ENCODE peak calls at places on chromosomes 3 and 15, in four cellular contexts. One of them, this sample, is unnamed.

GRCh38 chr3:184727357-184728060 is 15.6 kb upstream of the MAGEF1 start:
- DNase-seq in H1: peak; percentile 74
- DNase-seq in breast epithelium: no peak
- DNase-seq in HCT116: peak; percentile 81
- DNase-seq in this sample: peak; percentile 56

GRCh38 chr3:197577366-197578074 is 21.8 kb upstream of the BDH1 start:
- DNase-seq in HCT116: no peak
- DNase-seq in breast epithelium: no peak
- DNase-seq in H1: no peak
- DNase-seq in this sample: no peak

GRCh38 chr3:27544372-27544865 is 60.2 kb upstream of the SLC4A7 start:
- DNase-seq in breast epithelium: no peak
- DNase-seq in H1: no peak
- DNase-seq in HCT116: no peak
- DNase-seq in this sample: no peak

GRCh38 chr15:40092416-40093223 is 16.1 kb downstream of the BMF start:
- DNase-seq in HCT116: no peak
- DNase-seq in H1: no peak
- DNase-seq in breast epithelium: no peak
- DNase-seq in this sample: peak; percentile 83

GRCh38 chr15:90400005-90400758 is 12.1 kb downstream of the IQGAP1 start:
- DNase-seq in H1: no peak
- DNase-seq in breast epithelium: no peak
- DNase-seq in HCT116: no peak
- DNase-seq in this sample: no peak

GRCh38 chr15:63435416-63435815 is 53.8 kb upstream of the CA12 start:
- DNase-seq in H1: no peak
- DNase-seq in breast epithelium: no peak
- DNase-seq in HCT116: no peak
- DNase-seq in this sample: no peak

GRCh38 chr15:56732135-56732880 is 1.0 kb downstream of the ZNF280D start:
- DNase-seq in H1: no peak
- DNase-seq in HCT116: no peak
- DNase-seq in breast epithelium: no peak
- DNase-seq in this sample: no peak

GRCh38 chr3:196159952-196160804 is 51.0 kb downstream of the ZDHHC19 start:
- DNase-seq in HCT116: no peak
- DNase-seq in breast epithelium: no peak
- DNase-seq in H1: no peak
- DNase-seq in this sample: no peak

GRCh38 chr15:48415036-48415886 is 84.0 kb downstream of the DUT start:
- DNase-seq in breast epithelium: no peak
- DNase-seq in HCT116: no peak
- DNase-seq in H1: no peak
- DNase-seq in this sample: no peak
- H3K27ac ChIP-seq in breast epithelium: peak overlapping the region; percentile 12
- H3K27ac ChIP-seq in HCT116: no peak overlapping the region
- H3K27ac ChIP-seq in H1: no peak overlapping the region
- H3K27ac ChIP-seq in this sample: no peak overlapping the region

DNA sequence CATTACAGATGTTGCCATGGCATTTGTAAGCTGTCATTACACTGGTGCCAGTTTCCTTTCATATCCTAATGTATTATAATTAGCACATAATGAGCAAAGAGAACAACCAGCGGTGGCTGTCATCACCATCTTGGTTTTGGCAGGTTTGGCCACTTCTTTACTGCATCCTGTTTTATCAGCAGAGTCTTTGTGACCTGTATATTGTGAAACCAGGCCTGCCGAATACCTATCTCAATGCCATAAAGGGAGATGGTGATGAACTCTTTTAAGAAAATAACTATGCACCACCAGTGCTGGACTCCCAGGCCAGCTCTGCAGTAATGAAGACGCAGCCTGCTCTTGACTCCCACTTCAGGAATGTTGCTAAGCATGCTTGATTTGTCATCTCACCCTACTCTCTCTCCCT is 458.1 kb upstream of the NR2F2 start:
- DNase-seq in H1: no peak
- DNase-seq in HCT116: no peak
- DNase-seq in breast epithelium: no peak
- DNase-seq in this sample: no peak
- H3K4me1 ChIP-seq in H1: peaks cover 3% of the 10 kb centered on the region
- H3K4me1 ChIP-seq in HCT116: no peaks in the 10 kb centered on the region
- H3K4me1 ChIP-seq in breast epithelium: no peaks in the 10 kb centered on the region
- H3K4me1 ChIP-seq in this sample: no peaks in the 10 kb centered on the region

DNA sequence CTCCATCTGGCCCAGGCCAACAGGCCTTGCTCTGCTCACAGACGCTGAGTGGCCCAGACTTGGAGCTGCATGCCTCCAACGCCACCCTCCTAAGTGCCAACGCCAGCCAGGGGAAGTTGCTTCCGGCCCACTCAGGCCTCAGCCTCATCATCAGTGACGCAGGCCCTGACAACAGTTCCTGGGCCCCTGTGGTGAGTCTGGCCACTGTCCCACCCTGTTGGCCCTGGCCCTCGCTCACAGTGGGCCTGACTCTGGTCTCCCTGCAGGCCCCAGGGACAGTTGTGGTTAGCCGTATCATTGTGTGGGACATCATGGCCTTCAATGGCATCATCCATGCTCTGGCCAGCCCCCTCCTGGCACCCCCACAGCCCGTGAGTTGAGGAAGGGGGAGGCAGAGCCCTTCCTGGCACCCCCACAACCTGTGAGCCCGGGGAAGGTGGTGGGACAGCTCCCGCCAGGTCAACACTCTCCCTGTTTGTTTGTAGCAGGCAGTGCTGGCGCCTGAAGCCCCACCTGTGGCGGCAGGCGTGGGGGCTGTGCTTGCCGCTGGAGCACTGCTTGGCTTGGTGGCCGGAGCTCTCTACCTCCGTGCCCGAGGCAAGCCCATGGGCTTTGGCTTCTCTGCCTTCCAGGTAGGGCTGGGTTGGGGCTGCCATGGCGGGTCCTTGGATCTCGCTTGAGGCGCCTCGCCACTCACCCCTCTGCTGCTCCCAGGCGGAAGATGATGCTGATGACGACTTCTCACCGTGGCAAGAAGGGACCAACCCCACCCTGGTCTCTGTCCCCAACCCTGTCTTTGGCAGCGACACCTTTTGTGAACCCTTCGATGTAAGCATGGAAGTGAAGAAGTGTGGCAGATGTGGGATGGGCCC is 10.0 kb downstream of the NT5DC2 start:
- DNase-seq in breast epithelium: no peak
- DNase-seq in HCT116: no peak
- DNase-seq in H1: no peak
- DNase-seq in this sample: no peak
- TF ChIP-seq POLR2A in breast epithelium: no peak
- TF ChIP-seq POLR2A in HCT116: no peak
- TF ChIP-seq POLR2A in H1: no peak
- TF ChIP-seq POLR2A in this sample: no peak

GRCh38 chr3:194161181-194162045 is 25.5 kb downstream of the HES1 start:
- DNase-seq in HCT116: no peak
- DNase-seq in breast epithelium: peak; percentile 67
- DNase-seq in H1: no peak
- DNase-seq in this sample: peak; percentile 67

GRCh38 chr3:194156095-194156494 is 20.1 kb downstream of the HES1 start:
- DNase-seq in breast epithelium: no peak
- DNase-seq in HCT116: no peak
- DNase-seq in H1: no peak
- DNase-seq in this sample: no peak

GRCh38 chr3:194162070-194162678 is 26.2 kb downstream of the HES1 start:
- DNase-seq in breast epithelium: no peak
- DNase-seq in HCT116: no peak
- DNase-seq in H1: no peak
- DNase-seq in this sample: no peak

GRCh38 chr3:194160158-194160557 is 24.2 kb downstream of the HES1 start:
- DNase-seq in HCT116: no peak
- DNase-seq in H1: no peak
- DNase-seq in breast epithelium: no peak
- DNase-seq in this sample: peak; percentile 45

GRCh38 chr3:194158942-194159439 is 23.0 kb downstream of the HES1 start:
- DNase-seq in H1: no peak
- DNase-seq in breast epithelium: peak; percentile 75
- DNase-seq in HCT116: no peak
- DNase-seq in this sample: peak; percentile 28
- H3K27ac ChIP-seq in H1: no peak overlapping the region
- H3K27ac ChIP-seq in breast epithelium: peak overlapping the region; percentile 88
- H3K27ac ChIP-seq in HCT116: no peak overlapping the region
- H3K27ac ChIP-seq in this sample: no peak overlapping the region

DNA sequence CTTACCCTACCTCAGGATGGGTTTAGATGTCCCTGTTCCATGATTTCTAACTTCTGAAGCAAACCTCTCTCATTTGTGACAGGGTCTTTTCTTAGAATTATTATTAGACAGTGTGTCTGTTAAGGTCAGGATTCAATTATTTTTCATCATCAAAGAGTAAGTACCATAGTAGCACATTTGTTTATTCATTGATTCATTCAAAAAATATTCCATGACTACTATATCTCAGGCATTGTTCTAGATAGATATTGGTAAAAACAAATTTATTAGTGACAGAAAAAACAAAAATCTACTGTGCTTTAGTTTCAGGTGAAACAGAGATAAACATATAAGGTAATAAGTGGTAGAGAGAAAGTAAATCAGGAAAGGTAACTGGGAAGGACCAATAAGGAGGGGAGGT is 3.5 kb upstream of the PLOD2 start:
- DNase-seq in breast epithelium: no peak
- DNase-seq in H1: no peak
- DNase-seq in HCT116: no peak
- DNase-seq in this sample: no peak
- H3K4me1 ChIP-seq in breast epithelium: no peaks in the 10 kb centered on the region
- H3K4me1 ChIP-seq in H1: no peaks in the 10 kb centered on the region
- H3K4me1 ChIP-seq in HCT116: peaks cover 8% of the 10 kb centered on the region
- H3K4me1 ChIP-seq in this sample: peaks cover 3% of the 10 kb centered on the region

GRCh38 chr3:128495435-128495970 is 2.5 kb upstream of the GATA2 start:
- DNase-seq in H1: no peak
- DNase-seq in HCT116: no peak
- DNase-seq in breast epithelium: no peak
- DNase-seq in this sample: peak; percentile 17
- TF ChIP-seq POLR2A in H1: no peak
- TF ChIP-seq POLR2A in HCT116: no peak
- TF ChIP-seq POLR2A in breast epithelium: no peak
- TF ChIP-seq POLR2A in this sample: no peak

GRCh38 chr15:69782809-69783208 is 314.9 kb downstream of the TLE3 start:
- DNase-seq in breast epithelium: no peak
- DNase-seq in H1: no peak
- DNase-seq in HCT116: no peak
- DNase-seq in this sample: no peak

GRCh38 chr15:69787791-69788190 is 309.9 kb downstream of the TLE3 start:
- DNase-seq in breast epithelium: no peak
- DNase-seq in HCT116: no peak
- DNase-seq in H1: no peak
- DNase-seq in this sample: no peak

GRCh38 chr15:69784808-69785550 is 312.7 kb downstream of the TLE3 start:
- DNase-seq in H1: no peak
- DNase-seq in breast epithelium: no peak
- DNase-seq in HCT116: no peak
- DNase-seq in this sample: no peak

GRCh38 chr15:69783211-69783610 is 314.5 kb downstream of the TLE3 start:
- DNase-seq in breast epithelium: no peak
- DNase-seq in HCT116: no peak
- DNase-seq in H1: no peak
- DNase-seq in this sample: no peak

DNA sequence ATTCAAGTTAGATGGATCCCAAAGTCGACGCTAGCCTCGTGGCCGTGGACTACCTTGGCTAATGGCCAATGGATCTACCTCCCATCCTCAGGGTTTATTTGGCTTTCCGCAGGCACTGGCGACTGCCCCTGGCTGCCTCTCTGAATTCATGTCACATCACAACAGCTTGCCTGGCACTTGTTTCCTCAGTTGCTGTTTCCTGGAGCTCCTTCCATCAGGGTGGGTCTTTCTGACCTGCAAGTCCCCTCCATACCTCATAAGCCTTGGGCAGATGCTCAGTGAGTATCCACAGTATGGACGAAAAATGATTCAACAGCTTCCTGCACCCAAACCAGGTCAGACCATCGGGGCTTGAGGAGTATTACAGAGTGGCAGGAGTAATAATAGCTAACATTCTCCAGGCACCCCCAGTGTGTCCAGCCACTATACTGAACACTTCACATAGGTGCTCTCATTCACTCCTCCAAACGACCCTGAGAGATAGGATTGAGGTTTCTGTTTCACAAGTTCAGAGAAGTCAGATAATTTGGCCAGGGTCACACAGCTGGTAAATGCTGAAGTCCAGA is 311.5 kb downstream of the TLE3 start:
- DNase-seq in breast epithelium: no peak
- DNase-seq in HCT116: no peak
- DNase-seq in H1: no peak
- DNase-seq in this sample: no peak
- H3K27ac ChIP-seq in breast epithelium: no peak overlapping the region
- H3K27ac ChIP-seq in HCT116: no peak overlapping the region
- H3K27ac ChIP-seq in H1: no peak overlapping the region
- H3K27ac ChIP-seq in this sample: no peak overlapping the region

This sample was measured in upper lobe of left lung.